ENCODE peak calls at places on chromosomes 7 and 10, in five cellular contexts. H is HepG2, K is HCT116, T is K562, U is H1. G is an unnamed sample.

GRCh38 chr7:128154519-128154918 is 86.6 kb upstream of the LEP start:
- DNase-seq in H (no peak), K (no peak), T (no peak), U (no peak), G (no peak)

GRCh38 chr7:97187067-97187466 is 69.6 kb downstream of the SDHAF3 start:
- DNase-seq in H (no peak), K (no peak), T (peak), U (no peak), G (no peak)

GRCh38 chr7:137943132-137943551 is 58.7 kb downstream of the CREB3L2 start:
- DNase-seq in H (peak), K (no peak), T (peak), U (no peak), G (peak)

GRCh38 chr10:17023386-17024298 is 106.0 kb downstream of the CUBN start:
- DNase-seq in H (peak), K (peak), T (peak), U (no peak), G (no peak)

GRCh38 chr10:122475130-122475529 is 13.8 kb downstream of the HTRA1 start:
- DNase-seq in H (no peak), K (no peak), T (no peak), U (no peak), G (no peak)

GRCh38 chr10:6009159-6009558 is 31.8 kb upstream of the IL15RA start:
- DNase-seq in H (no peak), K (no peak), T (no peak), U (no peak), G (no peak)

GRCh38 chr7:24882989-24883631 is 96.9 kb downstream of the OSBPL3 start:
- DNase-seq in H (no peak), K (no peak), T (no peak), U (no peak), G (no peak)

GRCh38 chr10:19638173-19638872 is 177.9 kb upstream of the PLXDC2 start:
- DNase-seq in H (peak), K (no peak), T (no peak), U (no peak), G (no peak)

GRCh38 chr7:6273917-6274630 is 1.6 kb upstream of the CYTH3 start:
- DNase-seq in H (no peak), K (no peak), T (no peak), U (no peak), G (no peak)

GRCh38 chr7:141462958-141463357 is 88.3 kb upstream of the AGK start:
- DNase-seq in H (no peak), K (no peak), T (no peak), U (no peak), G (no peak)

GRCh38 chr10:131049051-131049450 is 262.5 kb downstream of the TCERG1L start:
- DNase-seq in H (no peak), K (no peak), T (no peak), U (peak), G (peak)

GRCh38 chr7:17640730-17641377 is 299.4 kb downstream of the SNX13 start:
- DNase-seq in H (peak), K (peak), T (peak), U (no peak), G (peak)

GRCh38 chr10:75408512-75408881 is 6.9 kb upstream of the ZNF503 start:
- DNase-seq in H (no peak), K (no peak), T (no peak), U (no peak), G (peak)

GRCh38 chr7:67618569-67619543 is 622.2 kb downstream of the TYW1 start:
- DNase-seq in H (no peak), K (no peak), T (no peak), U (peak), G (peak)

GRCh38 chr7:115471891-115472290 is 550.0 kb downstream of the MDFIC start:
- DNase-seq in H (no peak), K (no peak), T (no peak), U (no peak), G (no peak)

GRCh38 chr7:138837627-138838026 is 39.6 kb upstream of the ATP6V0A4 start:
- DNase-seq in H (no peak), K (no peak), T (no peak), U (no peak), G (no peak)

GRCh38 chr10:132944510-132944909 is 2.1 kb upstream of the CFAP46 start:
- DNase-seq in H (no peak), K (no peak), T (no peak), U (no peak), G (no peak)
- TF ChIP-seq SP1 in H (no peak), K (no peak), T (no peak), U (no peak), G (no peak)

GRCh38 chr10:93149761-93150160 is 76.1 kb downstream of the CYP26A1 start:
- DNase-seq in H (no peak), K (no peak), T (no peak), U (no peak), G (no peak)
- TF ChIP-seq MAX in H (no peak), K (no peak), T (no peak), U (no peak), G (no peak)

GRCh38 chr7:99193527-99194214 is 14.2 kb downstream of the KPNA7 start:
- DNase-seq in H (no peak), K (no peak), T (no peak), U (no peak), G (no peak)
- TF ChIP-seq SP1 in H (no peak), K (no peak), T (no peak), U (no peak), G (no peak)

DNA sequence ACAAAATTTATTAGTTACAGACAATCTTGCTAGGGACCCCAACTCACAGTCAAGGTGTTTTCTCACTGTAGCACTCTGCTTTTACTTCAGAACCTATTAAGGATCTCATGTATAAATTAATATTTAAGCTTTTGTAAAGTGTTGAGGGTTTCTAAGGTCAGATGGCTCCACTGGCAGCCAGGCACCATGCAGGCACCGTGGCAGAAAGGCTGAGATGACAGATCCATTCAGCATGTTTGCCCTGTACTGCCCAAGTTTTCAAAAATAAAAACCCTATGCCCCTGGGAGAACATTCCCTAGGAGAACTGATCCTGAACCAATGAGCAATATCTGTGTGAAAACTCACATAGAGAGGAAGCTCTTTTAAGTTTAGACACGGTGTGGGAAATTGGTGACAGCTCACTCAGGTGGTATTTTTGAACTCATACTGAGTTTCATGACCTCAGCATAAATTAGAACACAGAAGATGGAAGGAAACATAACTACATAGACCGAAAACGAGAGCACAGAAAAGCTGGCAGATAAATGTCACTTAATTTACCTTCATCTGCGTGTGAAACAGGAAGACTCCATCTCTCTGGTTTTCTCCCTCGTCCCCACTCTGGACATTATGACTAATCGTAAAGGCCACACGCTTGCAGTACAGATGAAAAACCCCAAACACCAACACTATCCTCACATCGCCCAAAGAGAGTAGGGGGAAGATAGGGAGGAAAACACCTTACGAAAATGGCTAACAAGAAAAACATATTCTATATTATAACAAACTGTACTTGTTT is 127.8 kb downstream of the ICA1 start:
- DNase-seq in H (no peak), K (no peak), T (peak), U (no peak), G (no peak)
- TF ChIP-seq MAX in H (no peak), K (no peak), T (no peak), U (no peak), G (no peak)

GRCh38 chr10:103698266-103698665 is 157.1 kb downstream of the SH3PXD2A start:
- DNase-seq in H (no peak), K (no peak), T (no peak), U (no peak), G (no peak)
- TF ChIP-seq SP1 in H (no peak), K (no peak), T (no peak), U (no peak), G (no peak)

DNA sequence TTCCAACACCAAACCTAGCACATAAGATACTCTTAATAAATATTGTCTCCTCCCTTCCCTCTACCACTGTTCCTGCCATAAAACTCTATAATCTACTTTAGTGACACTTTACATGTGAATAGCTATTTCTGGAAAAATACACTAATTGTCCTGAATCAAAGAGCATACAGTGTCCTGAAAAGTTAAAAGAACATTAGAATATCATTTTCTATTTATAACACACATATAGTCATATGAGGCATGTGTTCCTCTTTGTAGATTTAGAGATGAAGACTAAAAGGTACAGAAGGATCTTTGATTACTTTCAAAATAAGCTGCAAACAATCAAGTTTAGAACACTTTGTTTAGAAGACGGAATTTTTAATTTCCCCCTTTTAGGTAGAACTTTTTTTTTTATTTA is 13.6 kb downstream of the NCOA4 start:
- DNase-seq in H (no peak), K (no peak), T (no peak), U (no peak), G (no peak)
- TF ChIP-seq MAX in H (no peak), K (no peak), T (no peak), U (no peak), G (no peak)

GRCh38 chr7:73633844-73634243 is 9.5 kb upstream of the MLXIPL start:
- DNase-seq in H (no peak), K (no peak), T (no peak), U (no peak), G (no peak)

GRCh38 chr7:73635428-73636200 is 11.3 kb upstream of the MLXIPL start:
- DNase-seq in H (no peak), K (no peak), T (no peak), U (no peak), G (no peak)

GRCh38 chr7:73628504-73628903 is 4.2 kb upstream of the MLXIPL start:
- DNase-seq in H (no peak), K (no peak), T (no peak), U (no peak), G (no peak)

GRCh38 chr7:73631558-73631957 is 7.2 kb upstream of the MLXIPL start:
- DNase-seq in H (no peak), K (no peak), T (no peak), U (no peak), G (no peak)

GRCh38 chr7:73633323-73633722 is 9.0 kb upstream of the MLXIPL start:
- DNase-seq in H (no peak), K (no peak), T (no peak), U (no peak), G (no peak)
- TF ChIP-seq SP1 in H (no peak), K (no peak), T (no peak), U (no peak), G (no peak)

GRCh38 chr10:109889867-109890266 is 33.4 kb downstream of the XPNPEP1 start:
- DNase-seq in H (no peak), K (no peak), T (no peak), U (no peak), G (no peak)

GRCh38 chr10:109887272-109887671 is 36.0 kb downstream of the XPNPEP1 start:
- DNase-seq in H (no peak), K (no peak), T (no peak), U (no peak), G (no peak)

GRCh38 chr10:109886037-109886787 is 37.1 kb downstream of the XPNPEP1 start:
- DNase-seq in H (no peak), K (no peak), T (no peak), U (no peak), G (no peak)

GRCh38 chr10:109886788-109887155 is 36.5 kb downstream of the XPNPEP1 start:
- DNase-seq in H (no peak), K (no peak), T (no peak), U (no peak), G (no peak)

DNA sequence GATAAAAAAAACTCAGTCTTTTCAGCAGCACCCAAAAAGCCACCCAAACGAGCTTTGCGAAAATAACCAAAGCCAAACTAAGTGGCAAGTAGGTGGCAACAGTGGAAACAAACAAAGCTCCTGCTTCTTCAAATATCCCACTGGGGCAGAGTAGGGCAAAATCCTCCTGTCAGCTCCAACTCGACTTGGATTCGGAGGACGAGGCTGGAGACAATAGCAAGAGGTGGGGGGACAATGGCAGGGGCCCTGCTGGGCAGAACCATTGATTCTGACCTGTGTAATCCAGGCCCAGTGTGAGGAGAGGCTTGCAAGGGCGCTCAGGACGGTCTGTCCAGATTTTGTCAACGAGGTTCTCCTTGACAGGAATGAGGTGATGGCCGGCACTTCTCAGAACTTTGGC is 35.5 kb downstream of the XPNPEP1 start:
- DNase-seq in H (no peak), K (no peak), T (no peak), U (no peak), G (no peak)
- TF ChIP-seq MAX in H (no peak), K (no peak), T (no peak), U (no peak), G (no peak)